ENCODE peak calls at places on chromosomes 4 and X, in eight cellular contexts. C is NCI-H2171 treated with DMSO at 0.1 percent for 48 hours; K is stimulated activated CD4-positive, alpha-beta T cell treated with anti-CD3 and anti-CD28 coated beads, TNF-alpha, amount 100 ng/mL, for 4 hours; V is GM12864; N is stimulated activated CD8-positive, alpha-beta memory T cell treated with anti-CD3 and anti-CD28 coated beads, Interleukin-7, amount 100 ng/mL, for 1 hour; Z is stimulated activated naive CD8-positive, alpha-beta T cell treated with anti-CD3 and anti-CD28 coated beads, Interleukin-15, Interleukin-2, amounts not matched to agents 100 U/mL and 50 U/mL, for 24 hours; A is upper lobe of left lung; M is hippocampal formation. U is an unnamed sample.

GRCh38 chr4:70895846-70896435 is 6.2 kb upstream of the MOB1B start:
- DNase-seq in C (peak; percentile 38), K (no peak), V (no peak), N (no peak), Z (no peak), A (no peak), M (peak; percentile 26), U (no peak)

GRCh38 chrX:46574337-46574940 is 874 bp downstream of the CHST7 start:
- DNase-seq in C (no peak), K (no peak), V (no peak), N (no peak), Z (peak; percentile 18), A (peak; percentile 85), M (no peak), U (no peak)

GRCh38 chrX:100979881-100980607 is 10.5 kb downstream of the ARL13A start:
- DNase-seq in C (no peak), K (no peak), V (no peak), N (no peak), Z (no peak), A (no peak), M (no peak), U (no peak)

GRCh38 chrX:74383611-74384010 is 37.7 kb upstream of the SLC16A2 start:
- DNase-seq in C (peak; percentile 17), K (no peak), V (no peak), N (no peak), Z (peak; percentile 10), A (no peak), M (peak; percentile 21), U (peak; percentile 65)

GRCh38 chrX:133376422-133376821 is 38.9 kb downstream of the GPC4 start:
- DNase-seq in C (no peak), K (no peak), V (no peak), N (no peak), Z (no peak), A (no peak), M (no peak), U (no peak)

GRCh38 chr4:155672342-155672741 is 5.7 kb downstream of the GUCY1A1 start:
- DNase-seq in C (no peak), K (no peak), V (no peak), N (no peak), Z (no peak), A (no peak), M (no peak), U (no peak)

GRCh38 chr4:120842046-120842445 is 80.5 kb downstream of the PRDM5 start:
- DNase-seq in C (no peak), K (no peak), V (no peak), N (no peak), Z (no peak), A (no peak), M (no peak), U (no peak)

GRCh38 chrX:112672788-112673560 is 6.8 kb downstream of the LHFPL1 start:
- DNase-seq in C (no peak), K (no peak), V (no peak), N (no peak), Z (no peak), A (no peak), M (no peak), U (no peak)

GRCh38 chr4:1985780-1986577 is 22.8 kb downstream of the NELFA start:
- DNase-seq in C (no peak), K (no peak), V (no peak), N (no peak), Z (no peak), A (peak; percentile 80), M (no peak), U (no peak)

GRCh38 chrX:68183612-68184214 is 249.6 kb downstream of the OPHN1 start:
- DNase-seq in C (peak; percentile 16), K (no peak), V (no peak), N (no peak), Z (no peak), A (no peak), M (no peak), U (peak; percentile 20)

GRCh38 chrX:72021975-72022374 is 109.7 kb downstream of the RTL5 start:
- DNase-seq in C (no peak), K (no peak), V (no peak), N (no peak), Z (peak; percentile 11), A (no peak), M (no peak), U (no peak)

GRCh38 chr4:138078264-138078663 is 163.9 kb downstream of the SLC7A11 start:
- DNase-seq in C (no peak), K (no peak), V (no peak), N (no peak), Z (no peak), A (no peak), M (no peak), U (no peak)

GRCh38 chrX:28847423-28847822 is 260.2 kb downstream of the IL1RAPL1 start:
- DNase-seq in C (no peak), K (no peak), V (no peak), N (no peak), Z (no peak), A (no peak), M (peak; percentile 86), U (no peak)

GRCh38 chr4:125283702-125284279 is 31.0 kb upstream of the FAT4 start:
- DNase-seq in C (peak; percentile 23), K (no peak), V (no peak), N (no peak), Z (no peak), A (no peak), M (peak; percentile 44), U (peak; percentile 33)

GRCh38 chr4:101954975-101955678 is 164.6 kb downstream of the BANK1 start:
- DNase-seq in C (peak; percentile 71), K (no peak), V (no peak), N (no peak), Z (no peak), A (no peak), M (no peak), U (no peak)

GRCh38 chr4:146335763-146336412 is 121.5 kb downstream of the REELD1 start:
- DNase-seq in C (no peak), K (no peak), V (no peak), N (no peak), Z (no peak), A (no peak), M (no peak), U (no peak)

GRCh38 chr4:38014421-38014852 is 54.2 kb downstream of the PTTG2 start:
- DNase-seq in C (no peak), K (no peak), V (no peak), N (no peak), Z (no peak), A (peak; percentile 78), M (no peak), U (no peak)

GRCh38 chr4:6402566-6403399 is 69.6 kb downstream of the PPP2R2C start:
- DNase-seq in C (no peak), K (no peak), V (no peak), N (no peak), Z (no peak), A (no peak), M (no peak), U (no peak)

GRCh38 chr4:168374772-168375523 is 56.4 kb upstream of the DDX60 start:
- DNase-seq in C (no peak), K (no peak), V (no peak), N (no peak), Z (no peak), A (no peak), M (no peak), U (no peak)

GRCh38 chr4:133188433-133189175 is 39.5 kb downstream of the PCDH10 start:
- DNase-seq in C (no peak), K (no peak), V (no peak), N (no peak), Z (no peak), A (no peak), M (no peak), U (no peak)

GRCh38 chr4:125388653-125389052 is 73.9 kb downstream of the FAT4 start:
- DNase-seq in C (no peak), K (no peak), V (no peak), N (no peak), Z (no peak), A (no peak), M (no peak), U (peak; percentile 18)

GRCh38 chr4:90198086-90198847 is 71.1 kb downstream of the CCSER1 start:
- DNase-seq in C (no peak), K (no peak), V (no peak), N (no peak), Z (no peak), A (no peak), M (no peak), U (no peak)

GRCh38 chr4:1460967-1461868 is 55.0 kb upstream of the NKX1-1 start:
- DNase-seq in C (no peak), K (no peak), V (no peak), N (no peak), Z (no peak), A (no peak), M (no peak), U (no peak)

GRCh38 chrX:16005899-16006298 is 117.5 kb upstream of the GRPR start:
- DNase-seq in C (no peak), K (no peak), V (no peak), N (no peak), Z (no peak), A (no peak), M (no peak), U (peak; percentile 46)

U was measured in AG08395.